ENCODE peak calls at places on chromosomes 3 and 15, in four cellular contexts. O is NCI-H1694 treated with DMSO at 0.1 percent for 48 hours; U is naive thymus-derived CD8-positive, alpha-beta T cell; E is ovary. Y is an unnamed sample.

GRCh38 chr3:13079051-13079450 is 5.8 kb upstream of the IQSEC1 start:
- DNase-seq in U (no peak), O (no peak), E (no peak), Y (no peak)

GRCh38 chr3:132253262-132253878 is 63.8 kb upstream of the ACP3 start:
- DNase-seq in O (peak), U (no peak), E (no peak), Y (no peak)

GRCh38 chr15:90318591-90318990 is 33.5 kb upstream of the ZNF774 start:
- DNase-seq in E (no peak), U (no peak), O (no peak), Y (no peak)

GRCh38 chr3:49295489-49296058 is 18.5 kb upstream of the C3orf62 start:
- DNase-seq in O (peak), U (peak), E (peak), Y (no peak)

GRCh38 chr15:54345827-54346226 is 367.6 kb downstream of the UNC13C start:
- DNase-seq in U (no peak), E (no peak), O (no peak), Y (no peak)

GRCh38 chr15:63531586-63531985 is 27.2 kb downstream of the USP3 start:
- DNase-seq in U (no peak), E (no peak), O (no peak), Y (no peak)

GRCh38 chr3:189269356-189269755 is 97.6 kb downstream of the TPRG1 start:
- DNase-seq in U (no peak), E (no peak), O (no peak), Y (no peak)

GRCh38 chr3:20343790-20344189 is 157.8 kb upstream of the SGO1 start:
- DNase-seq in E (no peak), O (no peak), U (no peak), Y (no peak)

GRCh38 chr3:124033360-124034015 is 41.6 kb upstream of the ROPN1 start:
- DNase-seq in U (no peak), E (peak), O (no peak), Y (no peak)

GRCh38 chr3:196666001-196666867 is 26.7 kb downstream of the NRROS start:
- DNase-seq in E (no peak), O (peak), U (no peak), Y (no peak)

GRCh38 chr15:89442155-89442554 is 54.2 kb downstream of the RHCG start:
- DNase-seq in E (no peak), O (no peak), U (no peak), Y (no peak)

GRCh38 chr3:117630885-117631284 is 921.3 kb downstream of the TUSC7 start:
- DNase-seq in O (no peak), E (no peak), U (no peak), Y (no peak)

GRCh38 chr3:128319107-128319506 is 147.6 kb downstream of the DNAJB8 start:
- DNase-seq in O (no peak), U (no peak), E (no peak), Y (peak)

GRCh38 chr3:189167027-189167766 is 4.6 kb upstream of the TPRG1 start:
- DNase-seq in E (no peak), O (no peak), U (no peak), Y (no peak)

GRCh38 chr15:67820147-67820991 is 4.9 kb upstream of the SKOR1 start:
- DNase-seq in O (no peak), U (no peak), E (no peak), Y (no peak)

GRCh38 chr3:10768995-10769394 is 47.0 kb upstream of the SLC6A11 start:
- DNase-seq in E (no peak), O (no peak), U (no peak), Y (no peak)

Y was measured in natural killer cell treated with Interleukin-12 subunit alpha and Interleukin-12 subunit beta and Interleukin-15 and Interleukin-18, amount 100 ng/mL, for 72 hours.